ENCODE peak calls at places on chromosomes 2 and 18, in six cellular contexts. R is HCT116, C is MCF 10A, K is tibial artery, O is astrocyte of the spinal cord, X is esophagus squamous epithelium. U is an unnamed sample.

GRCh38 chr2:105598853-105599252 is 145.9 kb upstream of the NCK2 start:
- DNase-seq in R (no peak), C (no peak), K (no peak), O (no peak), X (no peak), U (no peak)

GRCh38 chr2:10489842-10490555 is 41.9 kb upstream of the ODC1 start:
- DNase-seq in R (no peak), C (no peak), K (no peak), O (no peak), X (no peak), U (peak; percentile 25)

GRCh38 chr2:12321017-12321641 is 395.6 kb upstream of the TRIB2 start:
- DNase-seq in R (no peak), C (peak; percentile 90), K (peak; percentile 86), O (peak; percentile 97), X (no peak), U (no peak)

GRCh38 chr2:65539633-65540032 is 107.2 kb upstream of the SPRED2 start:
- DNase-seq in R (no peak), C (peak; percentile 54), K (no peak), O (no peak), X (no peak), U (no peak)

GRCh38 chr2:45700407-45701013 is 49.0 kb downstream of the PRKCE start:
- DNase-seq in R (no peak), C (no peak), K (no peak), O (no peak), X (no peak), U (no peak)

GRCh38 chr18:12121175-12122095 is 27.8 kb downstream of the ANKRD62 start:
- DNase-seq in R (peak; percentile 7), C (peak; percentile 20), K (no peak), O (no peak), X (no peak), U (no peak)

GRCh38 chr2:232942831-232943230 is 70.2 kb downstream of the NGEF start:
- DNase-seq in R (no peak), C (no peak), K (no peak), O (no peak), X (no peak), U (no peak)

GRCh38 chr2:28339516-28340175 is 53.0 kb upstream of the FOSL2 start:
- DNase-seq in R (no peak), C (no peak), K (peak; percentile 67), O (no peak), X (no peak), U (no peak)

GRCh38 chr2:86436328-86436727 is 4.8 kb upstream of the KDM3A start:
- DNase-seq in R (no peak), C (no peak), K (no peak), O (no peak), X (no peak), U (no peak)

GRCh38 chr18:13836559-13836958 is 12.6 kb downstream of the MC5R start:
- DNase-seq in R (no peak), C (peak; percentile 18), K (no peak), O (no peak), X (no peak), U (no peak)

GRCh38 chr2:72007402-72007801 is 140.3 kb downstream of the CYP26B1 start:
- DNase-seq in R (no peak), C (no peak), K (peak; percentile 16), O (no peak), X (no peak), U (no peak)

GRCh38 chr2:182144039-182144779 is 158.6 kb downstream of the PPP1R1C start:
- DNase-seq in R (no peak), C (no peak), K (no peak), O (no peak), X (no peak), U (no peak)

GRCh38 chr2:40814621-40815020 is 362.7 kb upstream of the SLC8A1 start:
- DNase-seq in R (no peak), C (no peak), K (no peak), O (no peak), X (no peak), U (no peak)

GRCh38 chr18:8117008-8117376 is 492.2 kb upstream of the RAB12 start:
- DNase-seq in R (no peak), C (no peak), K (no peak), O (peak; percentile 16), X (no peak), U (no peak)

GRCh38 chr2:949894-950626 is 589 bp upstream of the SNTG2 start:
- DNase-seq in R (no peak), C (no peak), K (no peak), O (no peak), X (no peak), U (no peak)

GRCh38 chr2:174148833-174149232 is 99.5 kb downstream of the OLA1 start:
- DNase-seq in R (no peak), C (no peak), K (no peak), O (no peak), X (no peak), U (no peak)

GRCh38 chr18:80196528-80197320 is 50.6 kb downstream of the PARD6G start:
- DNase-seq in R (no peak), C (no peak), K (no peak), O (peak; percentile 72), X (no peak), U (no peak)

GRCh38 chr2:74007120-74007519 is 22.4 kb downstream of the TET3 start:
- DNase-seq in R (no peak), C (no peak), K (no peak), O (no peak), X (no peak), U (no peak)

GRCh38 chr18:69838620-69839411 is 108.9 kb downstream of the CD226 start:
- DNase-seq in R (peak; percentile 90), C (peak; percentile 94), K (no peak), O (no peak), X (no peak), U (no peak)

GRCh38 chr2:12717988-12718661 is 1.4 kb downstream of the TRIB2 start:
- DNase-seq in R (no peak), C (peak; percentile 60), K (peak; percentile 72), O (peak; percentile 32), X (no peak), U (peak; percentile 81)

GRCh38 chr2:68125821-68126220 is 31.9 kb upstream of the PNO1 start:
- DNase-seq in R (no peak), C (no peak), K (no peak), O (no peak), X (no peak), U (no peak)

GRCh38 chr2:68119504-68119903 is 38.2 kb upstream of the PNO1 start:
- DNase-seq in R (no peak), C (no peak), K (no peak), O (no peak), X (no peak), U (no peak)

GRCh38 chr2:68121873-68122679 is 35.6 kb upstream of the PNO1 start:
- DNase-seq in R (peak; percentile 70), C (peak; percentile 84), K (peak; percentile 89), O (peak; percentile 88), X (peak; percentile 17), U (peak; percentile 94)

GRCh38 chr2:68124321-68124720 is 33.4 kb upstream of the PNO1 start:
- DNase-seq in R (no peak), C (no peak), K (no peak), O (no peak), X (no peak), U (no peak)

DNA sequence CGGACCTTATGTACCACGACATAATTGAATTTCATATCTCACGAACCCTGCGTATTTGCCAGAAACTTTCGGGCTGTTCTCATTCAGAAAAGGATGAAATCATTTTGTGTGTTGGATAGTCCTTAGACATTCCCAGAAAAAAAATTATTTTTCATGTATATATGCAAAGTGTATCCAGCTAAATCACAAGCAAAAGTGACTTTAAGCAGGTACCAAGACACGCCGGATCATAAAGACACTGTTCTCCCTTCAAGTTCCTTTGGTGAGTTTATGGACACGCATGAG is 35.1 kb upstream of the PNO1 start:
- DNase-seq in R (no peak), C (no peak), K (no peak), O (no peak), X (no peak), U (no peak)
- TF ChIP-seq CTCF in R (no peak), C (no peak), K (no peak), O (no peak), X (no peak), U (no peak)

GRCh38 chr2:58047969-58048368 is 1.4 kb downstream of the VRK2 start:
- DNase-seq in R (no peak), C (peak; percentile 14), K (no peak), O (no peak), X (no peak), U (no peak)

GRCh38 chr2:58047373-58047674 is 718 bp downstream of the VRK2 start:
- DNase-seq in R (no peak), C (no peak), K (no peak), O (no peak), X (no peak), U (no peak)

GRCh38 chr2:58045580-58046334 is 849 bp upstream of the VRK2 start:
- DNase-seq in R (no peak), C (no peak), K (no peak), O (no peak), X (no peak), U (no peak)

GRCh38 chr2:58046335-58046584 is 346 bp upstream of the VRK2 start:
- DNase-seq in R (no peak), C (no peak), K (no peak), O (no peak), X (no peak), U (no peak)

GRCh38 chr2:58046585-58047372 is at the start of gene VRK2:
- DNase-seq in R (peak; percentile 90), C (peak; percentile 97), K (peak; percentile 92), O (peak; percentile 94), X (peak; percentile 74), U (peak; percentile 94)
- TF ChIP-seq CTCF in R (no peak), C (no peak), K (no peak), O (peak; percentile 5), X (no peak), U (peak; percentile 25)

DNA sequence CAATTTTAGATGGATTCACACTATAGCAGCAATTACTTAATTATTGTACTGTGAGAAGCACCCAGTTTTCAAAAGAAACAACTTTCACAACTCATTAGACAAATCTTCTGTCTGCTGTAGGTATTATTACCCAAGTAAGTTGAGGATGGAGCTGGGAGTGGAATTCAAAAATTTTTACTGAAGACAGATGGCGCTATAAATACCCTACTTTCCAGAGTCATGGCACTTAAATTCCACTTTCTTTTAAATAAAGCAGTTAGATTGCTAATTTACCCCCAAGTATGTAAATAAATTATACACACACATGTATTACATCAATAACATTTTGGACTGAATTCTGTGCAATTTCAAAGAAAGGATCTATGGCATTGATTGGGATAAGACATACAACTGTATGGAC is 166.8 kb downstream of the FTCDNL1 start:
- DNase-seq in R (no peak), C (no peak), K (no peak), O (no peak), X (no peak), U (no peak)
- TF ChIP-seq CTCF in R (peak; percentile 51), C (no peak), K (no peak), O (no peak), X (no peak), U (no peak)

DNA sequence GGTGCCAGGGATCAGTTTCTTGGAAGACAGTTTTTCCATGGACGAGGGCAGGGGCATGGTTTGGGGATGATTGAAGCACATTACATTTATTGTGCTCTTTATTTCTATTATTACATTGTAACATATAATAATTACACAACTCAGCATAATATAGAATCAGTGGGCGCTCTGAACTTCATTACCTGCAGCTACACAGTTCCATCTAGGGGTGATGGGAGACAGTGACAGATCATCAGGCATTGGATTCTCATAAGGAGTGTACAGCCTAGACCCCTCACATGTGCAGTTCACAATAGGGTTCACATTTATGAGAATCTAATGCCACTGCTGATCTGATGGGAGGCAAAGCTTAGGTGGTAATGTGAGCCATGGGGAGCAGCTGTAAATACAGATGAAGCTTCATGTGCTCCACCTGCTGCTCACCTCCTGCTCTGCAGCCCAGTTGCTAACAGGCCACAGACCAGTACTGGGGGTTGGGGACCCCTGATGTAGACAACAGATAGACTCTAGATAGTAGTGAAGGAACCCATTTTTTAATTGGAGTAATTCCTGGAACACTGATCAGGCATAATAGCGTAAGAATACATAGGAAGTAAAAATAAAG is 41.5 kb upstream of the MC4R start:
- DNase-seq in R (peak; percentile 10), C (peak; percentile 20), K (no peak), O (no peak), X (no peak), U (no peak)
- TF ChIP-seq CTCF in R (peak; percentile 68), C (peak; percentile 51), K (no peak), O (peak; percentile 64), X (no peak), U (peak; percentile 48)

U was measured in osteocyte.